ENCODE peak calls at places on chromosome 16, in four cellular contexts. O is fibroblast of lung, Y is PC-9, W is HCT116. K is an unnamed sample. For H3K9me3 and H3K36me3, the result is how much of the 10 kb centered on the place peaks cover.

GRCh38 chr16:17101646-17102045 is 369.1 kb downstream of the XYLT1 start:
- DNase-seq in O (peak), Y (no peak), W (peak), K (no peak)

GRCh38 chr16:49452568-49452967 is 79.0 kb downstream of the C16orf78 start:
- DNase-seq in O (no peak), Y (no peak), W (no peak), K (no peak)

GRCh38 chr16:69942099-69942491 is 9.0 kb upstream of the CLEC18A start:
- DNase-seq in O (no peak), Y (no peak), W (no peak), K (no peak)

GRCh38 chr16:49700222-49700927 is 155.5 kb downstream of the ZNF423 start:
- DNase-seq in O (peak), Y (no peak), W (no peak), K (peak)

GRCh38 chr16:83771306-83771942 is 36.4 kb upstream of the HSBP1 start:
- DNase-seq in O (no peak), Y (no peak), W (no peak), K (no peak)

GRCh38 chr16:75921281-75921680 is 195.0 kb upstream of the CPHXL start:
- DNase-seq in O (no peak), Y (no peak), W (no peak), K (no peak)

GRCh38 chr16:49181812-49182211 is 99.8 kb downstream of the CBLN1 start:
- DNase-seq in O (no peak), Y (no peak), W (no peak), K (peak)

GRCh38 chr16:85428168-85428898 is 184.8 kb upstream of the GSE1 start:
- DNase-seq in O (no peak), Y (no peak), W (peak), K (peak)

GRCh38 chr16:58863761-58864160 is 129.6 kb upstream of the GOT2 start:
- DNase-seq in O (no peak), Y (no peak), W (no peak), K (no peak)

GRCh38 chr16:57530104-57530522 is 6.3 kb downstream of the CCDC102A start:
- DNase-seq in O (peak), Y (no peak), W (no peak), K (no peak)

GRCh38 chr16:48596326-48596725 is 13.7 kb downstream of the N4BP1 start:
- DNase-seq in O (peak), Y (no peak), W (no peak), K (no peak)

GRCh38 chr16:77679901-77680300 is 42.4 kb upstream of the NUDT7 start:
- DNase-seq in O (no peak), Y (no peak), W (peak), K (peak)

GRCh38 chr16:17555176-17555575 is 84.4 kb upstream of the XYLT1 start:
- DNase-seq in O (peak), Y (no peak), W (no peak), K (no peak)

GRCh38 chr16:87795336-87795735 is 29.6 kb upstream of the KLHDC4 start:
- DNase-seq in O (no peak), Y (no peak), W (no peak), K (no peak)

GRCh38 chr16:8887952-8888560 is 5.9 kb downstream of the LITAFD start:
- DNase-seq in O (peak), Y (no peak), W (no peak), K (no peak)

GRCh38 chr16:11674001-11674817 is 6.0 kb downstream of the SNN start:
- DNase-seq in O (no peak), Y (no peak), W (no peak), K (no peak)

GRCh38 chr16:69886726-69887125 is 64.4 kb upstream of the CLEC18A start:
- DNase-seq in O (no peak), Y (no peak), W (no peak), K (no peak)

GRCh38 chr16:57760357-57761160 is 25.0 kb downstream of the KATNB1 start:
- DNase-seq in O (no peak), Y (no peak), W (no peak), K (no peak)

GRCh38 chr16:19127674-19128131 is 13.9 kb downstream of the ITPRIPL2 start:
- DNase-seq in O (no peak), Y (no peak), W (no peak), K (no peak)

GRCh38 chr16:50953266-50953665 is 197.8 kb downstream of the SALL1 start:
- DNase-seq in O (no peak), Y (no peak), W (no peak), K (no peak)

GRCh38 chr16:30457256-30457655 is 11.6 kb upstream of the SEPHS2 start:
- DNase-seq in O (no peak), Y (no peak), W (no peak), K (no peak)

GRCh38 chr16:10876799-10877341 is at the start of gene CIITA:
- DNase-seq in O (peak), Y (peak), W (peak), K (peak)

GRCh38 chr16:57679768-57680167 is 11.7 kb downstream of the ADGRG3 start:
- DNase-seq in O (no peak), Y (no peak), W (no peak), K (no peak)

GRCh38 chr16:30472328-30472942 is at the start of gene ITGAL:
- DNase-seq in O (no peak), Y (no peak), W (no peak), K (no peak)

GRCh38 chr16:50841081-50841886 is 99.4 kb downstream of the CYLD start:
- DNase-seq in O (peak), Y (no peak), W (no peak), K (no peak)

GRCh38 chr16:47142469-47143328 is 1.0 kb downstream of the NETO2 start:
- DNase-seq in O (peak), Y (no peak), W (no peak), K (peak)

GRCh38 chr16:85449195-85449884 is 163.8 kb upstream of the GSE1 start:
- DNase-seq in O (no peak), Y (no peak), W (no peak), K (no peak)

GRCh38 chr16:85330694-85331188 is 218.5 kb upstream of the CIBAR2 start:
- DNase-seq in O (peak), Y (peak), W (peak), K (peak)

GRCh38 chr16:7321661-7322060 is 11.0 kb upstream of the RBFOX1 start:
- DNase-seq in O (no peak), Y (no peak), W (no peak), K (no peak)

GRCh38 chr16:69941251-69942098 is 9.7 kb upstream of the CLEC18A start:
- DNase-seq in O (no peak), Y (no peak), W (no peak), K (no peak)

GRCh38 chr16:49593423-49594040 is 219.9 kb downstream of the C16orf78 start:
- DNase-seq in O (no peak), Y (no peak), W (no peak), K (peak)

GRCh38 chr16:74462361-74462760 is 41.1 kb upstream of the CLEC18B start:
- DNase-seq in O (peak), Y (peak), W (no peak), K (no peak)

GRCh38 chr16:75402821-75403475 is 30.4 kb downstream of the CFDP1 start:
- DNase-seq in O (peak), Y (peak), W (peak), K (peak)

GRCh38 chr16:81472391-81472790 is 27.8 kb downstream of the CMIP start:
- DNase-seq in O (no peak), Y (no peak), W (no peak), K (no peak)
- H3K9me3 ChIP-seq in O (under half), Y (under half), W (under half), K (under half)

DNA sequence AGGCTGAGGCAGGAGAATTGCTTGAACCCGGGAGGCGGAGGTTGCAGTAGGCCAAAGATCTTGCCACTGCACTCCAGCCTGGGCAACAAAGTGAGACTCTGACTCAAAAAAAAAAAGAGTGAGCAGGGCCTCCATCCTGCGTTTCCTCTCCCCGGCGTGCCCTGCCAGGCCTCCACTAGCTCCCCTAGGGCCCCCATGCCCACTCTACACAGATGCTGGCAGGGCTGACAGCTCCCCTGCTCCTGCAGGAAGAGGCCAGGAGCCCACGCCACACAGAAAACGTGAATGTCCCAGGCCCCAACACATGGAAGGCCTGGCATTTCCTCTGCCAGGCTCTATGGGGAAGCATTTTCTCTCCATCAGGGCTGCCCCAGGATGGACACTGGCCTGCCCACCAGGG is 109.4 kb downstream of the AMFR start:
- DNase-seq in O (no peak), Y (no peak), W (no peak), K (no peak)
- TF ChIP-seq EZH2 in O (no peak), Y (no peak), W (no peak), K (no peak)

DNA sequence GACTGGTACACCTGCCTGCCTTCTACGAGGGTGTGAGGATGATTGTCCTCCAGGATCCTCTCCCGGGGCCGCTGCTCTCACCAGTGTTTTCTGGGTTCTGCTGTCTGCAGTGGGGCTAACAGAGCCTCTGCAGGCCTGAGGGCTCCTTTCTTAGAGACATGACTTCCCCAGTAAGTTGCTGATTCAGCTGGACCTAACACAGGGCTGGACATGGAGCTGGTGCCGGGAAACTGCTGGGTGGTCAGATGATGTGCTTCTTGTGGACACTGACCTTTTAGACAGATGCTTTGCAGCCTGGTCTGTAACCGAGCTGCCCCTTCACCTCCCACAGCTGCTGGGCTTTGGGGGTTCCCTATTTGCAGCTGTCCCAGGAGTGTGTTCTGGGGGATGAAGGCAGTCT is 71.5 kb downstream of the FOXL1 start:
- DNase-seq in O (no peak), Y (no peak), W (no peak), K (no peak)
- H3K36me3 ChIP-seq in O (under half), Y (under half), W (under half), K (under half)

GRCh38 chr16:35146723-35147458 is 1687.5 kb downstream of the TP53TG3F start:
- DNase-seq in O (no peak), Y (peak), W (no peak), K (no peak)
- H3K9me3 ChIP-seq in O (under half), Y (under half), W (under half), K (half or more)

GRCh38 chr16:2235234-2235651 is 1.0 kb upstream of the DNASE1L2 start:
- DNase-seq in O (no peak), Y (no peak), W (no peak), K (no peak)

GRCh38 chr16:2235695-2236361 is 416 bp upstream of the DNASE1L2 start:
- DNase-seq in O (no peak), Y (no peak), W (no peak), K (no peak)

GRCh38 chr16:2237076-2237551 is 870 bp downstream of the DNASE1L2 start:
- DNase-seq in O (no peak), Y (no peak), W (no peak), K (no peak)

GRCh38 chr16:2237552-2238395 is 1.5 kb downstream of the DNASE1L2 start:
- DNase-seq in O (no peak), Y (no peak), W (no peak), K (no peak)

DNA sequence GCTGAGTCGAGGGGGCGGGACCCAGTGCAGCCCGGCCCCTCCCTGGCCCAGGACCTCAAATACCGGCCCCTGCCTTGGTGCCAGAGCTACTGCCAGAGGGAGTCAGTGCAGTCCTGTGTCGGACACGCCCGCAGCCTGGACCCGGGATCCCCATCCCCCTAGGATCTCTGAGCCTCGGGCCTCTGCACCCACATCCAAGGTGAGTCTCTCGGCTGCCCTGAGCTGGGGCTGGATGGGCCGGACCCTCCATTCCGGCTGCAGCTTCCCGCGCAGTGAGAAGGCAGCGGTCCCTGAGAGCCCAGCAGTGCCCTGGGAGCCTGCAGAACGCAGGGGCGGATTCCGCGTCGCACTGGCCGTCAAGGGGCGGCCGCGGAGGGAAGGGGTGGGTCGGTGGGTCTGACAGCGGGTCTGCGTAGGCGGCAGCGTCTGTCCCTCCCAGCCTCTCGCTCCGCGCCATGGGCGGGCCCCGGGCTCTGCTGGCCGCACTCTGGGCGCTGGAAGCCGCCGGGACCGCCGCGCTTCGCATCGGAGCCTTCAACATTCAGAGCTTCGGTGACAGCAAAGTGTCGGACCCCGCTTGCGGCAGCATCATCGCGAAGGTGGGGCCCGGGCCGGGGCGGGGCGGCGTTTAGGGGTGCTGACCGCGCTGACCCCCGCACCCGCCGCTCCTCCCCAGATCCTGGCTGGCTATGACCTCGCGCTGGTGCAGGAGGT is at the start of gene DNASE1L2:
- DNase-seq in O (peak), Y (no peak), W (no peak), K (no peak)
- TF ChIP-seq EZH2 in O (no peak), Y (no peak), W (no peak), K (no peak)

DNA sequence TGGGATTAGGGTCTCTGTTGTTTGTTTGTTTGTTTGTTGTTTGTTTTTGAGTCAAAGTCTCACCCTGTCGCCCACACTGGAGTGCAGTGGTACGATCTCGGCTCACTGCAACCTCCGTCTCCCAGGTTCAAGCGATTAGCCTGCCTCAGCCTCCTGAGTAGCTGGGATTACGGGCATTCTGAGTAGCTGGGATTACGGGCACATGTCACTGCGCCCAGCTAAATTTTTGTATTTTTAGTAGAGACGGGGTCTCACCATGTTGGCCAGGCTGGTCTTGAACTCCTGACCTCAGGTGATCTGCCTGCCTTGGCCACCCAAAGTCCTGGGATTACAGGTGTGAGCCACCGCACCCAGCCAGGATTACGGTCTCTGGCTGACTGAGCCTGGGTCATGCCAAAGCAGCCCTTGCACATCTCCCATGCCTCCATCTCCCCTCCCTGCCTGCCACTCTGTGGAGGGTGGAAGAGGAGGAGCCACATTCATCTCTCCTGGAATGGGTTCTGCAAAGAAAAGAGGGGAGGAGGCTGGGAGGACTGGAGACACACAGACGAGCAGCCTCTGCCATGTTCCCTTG is 59.2 kb downstream of the BEAN1 start:
- DNase-seq in O (no peak), Y (no peak), W (no peak), K (no peak)
- H3K36me3 ChIP-seq in O (under half), Y (under half), W (under half), K (under half)

DNA sequence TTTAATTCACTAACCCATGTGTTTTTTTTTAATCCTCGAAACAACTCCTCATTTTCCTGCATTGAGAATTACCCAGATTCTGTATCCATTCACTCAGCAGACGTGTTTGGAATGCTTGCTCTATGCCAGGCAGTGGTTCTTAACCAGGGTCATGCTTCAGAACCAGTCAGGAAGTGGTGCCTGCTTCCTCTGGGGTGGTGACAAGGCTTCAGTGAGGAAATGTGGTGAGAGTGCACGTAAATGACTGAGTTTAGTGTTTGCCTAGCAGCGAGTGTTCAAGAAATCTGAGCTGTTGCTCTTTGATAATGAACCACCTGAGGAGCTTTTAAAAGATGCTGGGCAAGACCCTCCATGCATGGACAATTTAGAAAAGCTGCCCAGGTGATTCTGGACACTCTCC is 9.9 kb downstream of the ZFP90 start:
- DNase-seq in O (peak), Y (no peak), W (no peak), K (no peak)
- H3K9me3 ChIP-seq in O (under half), Y (under half), W (under half), K (under half)

K was measured in A673.